ENCODE peak calls at places on chromosomes 2 and 18, in five cellular contexts. Q is GM06990; M is activated CD4-positive, alpha-beta T cell treated with anti-CD3 and anti-CD28 coated beads for 4 hours; T is skeletal muscle cell; E is activated CD8-positive, alpha-beta memory T cell treated with anti-CD3 and anti-CD28 coated beads for 4 hours. I is an unnamed sample.
A peak's percentile ranks its signal among the peaks of the same experiment; 100 is the strongest.

GRCh38 chr18:3581890-3582289 is 131.9 kb downstream of the TGIF1 start:
- DNase-seq in E (no peak), M (no peak), T (no peak), Q (no peak), I (no peak)

GRCh38 chr18:3577456-3577855 is 127.5 kb downstream of the TGIF1 start:
- DNase-seq in E (no peak), T (no peak), Q (no peak), M (no peak), I (no peak)

GRCh38 chr2:219533930-219534661 is 9.5 kb downstream of the CHPF start:
- DNase-seq in Q (no peak), M (no peak), T (no peak), E (no peak), I (no peak)

GRCh38 chr2:73838889-73839539 is 10.3 kb downstream of the STAMBP start:
- DNase-seq in M (no peak), Q (no peak), E (no peak), T (no peak), I (no peak)

GRCh38 chr18:1578505-1578904 is 673.8 kb downstream of the ADCYAP1 start:
- DNase-seq in E (no peak), Q (no peak), T (no peak), M (no peak), I (no peak)

GRCh38 chr2:19809206-19809605 is 92.6 kb downstream of the TTC32 start:
- DNase-seq in Q (no peak), M (no peak), E (no peak), T (no peak), I (no peak)

GRCh38 chr2:171087547-171087946 is 73.1 kb downstream of the TLK1 start:
- DNase-seq in E (no peak), T (no peak), Q (no peak), M (no peak), I (no peak)

GRCh38 chr2:126828471-126828870 is 70.2 kb upstream of the TEX51 start:
- DNase-seq in Q (no peak), M (no peak), T (no peak), E (no peak), I (no peak)

GRCh38 chr2:215421859-215422461 is 13.9 kb downstream of the FN1 start:
- DNase-seq in T (no peak), M (no peak), E (no peak), Q (no peak), I (no peak)

GRCh38 chr2:23445450-23445868 is 60.5 kb downstream of the KLHL29 start:
- DNase-seq in Q (peak; percentile 40), E (no peak), M (no peak), T (peak; percentile 71), I (no peak)

GRCh38 chr2:28750316-28751101 is 1.1 kb upstream of the PPP1CB start:
- DNase-seq in T (no peak), E (no peak), Q (peak; percentile 4), M (peak; percentile 46), I (no peak)

GRCh38 chr2:216341151-216341550 is 31.1 kb downstream of the MARCHF4 start:
- DNase-seq in E (no peak), M (no peak), T (no peak), Q (no peak), I (no peak)

GRCh38 chr2:235371018-235371417 is 122.8 kb upstream of the AGAP1 start:
- DNase-seq in E (no peak), Q (no peak), T (no peak), M (no peak), I (no peak)

GRCh38 chr2:127362486-127362885 is 25.3 kb downstream of the MAP3K2 start:
- DNase-seq in M (no peak), E (no peak), Q (no peak), T (no peak), I (no peak)

GRCh38 chr2:235170536-235171510 is 219.0 kb downstream of the SH3BP4 start:
- DNase-seq in M (no peak), Q (no peak), T (peak; percentile 52), E (no peak), I (no peak)

GRCh38 chr2:241659150-241659739 is 21.8 kb downstream of the ATG4B start:
- DNase-seq in M (no peak), T (peak; percentile 32), E (no peak), Q (no peak), I (peak; percentile 74)

GRCh38 chr2:235506997-235507615 is 13.3 kb downstream of the AGAP1 start:
- DNase-seq in M (no peak), E (no peak), Q (no peak), T (no peak), I (no peak)

GRCh38 chr18:75218524-75218923 is 7.9 kb downstream of the TSHZ1 start:
- DNase-seq in E (no peak), Q (no peak), M (no peak), T (no peak), I (no peak)

GRCh38 chr2:232999354-232999753 is 13.7 kb downstream of the NGEF start:
- DNase-seq in T (no peak), Q (no peak), E (no peak), M (no peak), I (no peak)

GRCh38 chr2:86518498-86518897 is 44.7 kb downstream of the CHMP3 start:
- DNase-seq in M (peak; percentile 16), E (no peak), T (no peak), Q (no peak), I (no peak)

GRCh38 chr2:85741811-85742507 is 11.8 kb upstream of the ATOH8 start:
- DNase-seq in T (peak; percentile 92), E (no peak), Q (no peak), M (no peak), I (peak; percentile 86)

GRCh38 chr2:189204322-189204941 is 24.9 kb upstream of the COL5A2 start:
- DNase-seq in T (no peak), Q (no peak), M (no peak), E (no peak), I (no peak)

GRCh38 chr2:119735565-119735964 is 24.2 kb upstream of the PTPN4 start:
- DNase-seq in E (no peak), Q (no peak), T (no peak), M (no peak), I (no peak)

I was measured in sciatic nerve.